ENCODE peak calls at places on chromosomes 16 and 17, in five cellular contexts. One of them, this sample, is unnamed.

GRCh38 chr17:10156579-10157488 is 41.6 kb downstream of the GAS7 start:
- DNase-seq in stomach: peak
- DNase-seq in NCI-H1105: no peak
- DNase-seq in H9: no peak
- DNase-seq in stimulated activated CD4-positive, alpha-beta T cell treated with anti-CD3 and anti-CD28 coated beads, Interleukin-12 subunit alpha, Interleukin-12 subunit beta, amount 100 ng/mL, for 48 hours: no peak
- DNase-seq in this sample: no peak

GRCh38 chr16:49652441-49653175 is 203.3 kb downstream of the ZNF423 start:
- DNase-seq in stomach: no peak
- DNase-seq in NCI-H1105: no peak
- DNase-seq in stimulated activated CD4-positive, alpha-beta T cell treated with anti-CD3 and anti-CD28 coated beads, Interleukin-12 subunit alpha, Interleukin-12 subunit beta, amount 100 ng/mL, for 48 hours: no peak
- DNase-seq in H9: no peak
- DNase-seq in this sample: no peak

GRCh38 chr17:74485012-74485743 is 18.7 kb downstream of the CD300A start:
- DNase-seq in NCI-H1105: no peak
- DNase-seq in H9: peak
- DNase-seq in stomach: peak
- DNase-seq in stimulated activated CD4-positive, alpha-beta T cell treated with anti-CD3 and anti-CD28 coated beads, Interleukin-12 subunit alpha, Interleukin-12 subunit beta, amount 100 ng/mL, for 48 hours: no peak
- DNase-seq in this sample: no peak

GRCh38 chr17:81410852-81411251 is 15.6 kb downstream of the BAHCC1 start:
- DNase-seq in NCI-H1105: no peak
- DNase-seq in stomach: no peak
- DNase-seq in H9: no peak
- DNase-seq in stimulated activated CD4-positive, alpha-beta T cell treated with anti-CD3 and anti-CD28 coated beads, Interleukin-12 subunit alpha, Interleukin-12 subunit beta, amount 100 ng/mL, for 48 hours: no peak
- DNase-seq in this sample: no peak

GRCh38 chr17:9517396-9517795 is 58.2 kb downstream of the STX8 start:
- DNase-seq in stomach: no peak
- DNase-seq in NCI-H1105: no peak
- DNase-seq in stimulated activated CD4-positive, alpha-beta T cell treated with anti-CD3 and anti-CD28 coated beads, Interleukin-12 subunit alpha, Interleukin-12 subunit beta, amount 100 ng/mL, for 48 hours: no peak
- DNase-seq in H9: no peak
- DNase-seq in this sample: no peak

GRCh38 chr17:65389956-65390355 is 171.5 kb downstream of the AXIN2 start:
- DNase-seq in NCI-H1105: no peak
- DNase-seq in stimulated activated CD4-positive, alpha-beta T cell treated with anti-CD3 and anti-CD28 coated beads, Interleukin-12 subunit alpha, Interleukin-12 subunit beta, amount 100 ng/mL, for 48 hours: no peak
- DNase-seq in H9: no peak
- DNase-seq in stomach: no peak
- DNase-seq in this sample: no peak

GRCh38 chr16:70475054-70475871 is 20.9 kb downstream of the FCSK start:
- DNase-seq in NCI-H1105: no peak
- DNase-seq in H9: no peak
- DNase-seq in stimulated activated CD4-positive, alpha-beta T cell treated with anti-CD3 and anti-CD28 coated beads, Interleukin-12 subunit alpha, Interleukin-12 subunit beta, amount 100 ng/mL, for 48 hours: no peak
- DNase-seq in stomach: no peak
- DNase-seq in this sample: no peak

GRCh38 chr17:5485270-5486205 is at the start of gene DERL2:
- DNase-seq in stomach: no peak
- DNase-seq in stimulated activated CD4-positive, alpha-beta T cell treated with anti-CD3 and anti-CD28 coated beads, Interleukin-12 subunit alpha, Interleukin-12 subunit beta, amount 100 ng/mL, for 48 hours: no peak
- DNase-seq in H9: no peak
- DNase-seq in NCI-H1105: no peak
- DNase-seq in this sample: peak

GRCh38 chr16:10964039-10964890 is 19.9 kb downstream of the CLEC16A start:
- DNase-seq in stomach: peak
- DNase-seq in NCI-H1105: peak
- DNase-seq in stimulated activated CD4-positive, alpha-beta T cell treated with anti-CD3 and anti-CD28 coated beads, Interleukin-12 subunit alpha, Interleukin-12 subunit beta, amount 100 ng/mL, for 48 hours: peak
- DNase-seq in H9: peak
- DNase-seq in this sample: peak

GRCh38 chr17:49880291-49881053 is 32.6 kb upstream of the TAC4 start:
- DNase-seq in stimulated activated CD4-positive, alpha-beta T cell treated with anti-CD3 and anti-CD28 coated beads, Interleukin-12 subunit alpha, Interleukin-12 subunit beta, amount 100 ng/mL, for 48 hours: peak
- DNase-seq in stomach: peak
- DNase-seq in NCI-H1105: peak
- DNase-seq in H9: peak
- DNase-seq in this sample: peak

GRCh38 chr17:82985436-82985820 is 94.0 kb upstream of the METRNL start:
- DNase-seq in H9: no peak
- DNase-seq in stimulated activated CD4-positive, alpha-beta T cell treated with anti-CD3 and anti-CD28 coated beads, Interleukin-12 subunit alpha, Interleukin-12 subunit beta, amount 100 ng/mL, for 48 hours: no peak
- DNase-seq in stomach: no peak
- DNase-seq in NCI-H1105: no peak
- DNase-seq in this sample: no peak

GRCh38 chr17:50128441-50129302 is 1.3 kb downstream of the SAMD14 start:
- DNase-seq in stomach: no peak
- DNase-seq in H9: peak
- DNase-seq in stimulated activated CD4-positive, alpha-beta T cell treated with anti-CD3 and anti-CD28 coated beads, Interleukin-12 subunit alpha, Interleukin-12 subunit beta, amount 100 ng/mL, for 48 hours: no peak
- DNase-seq in NCI-H1105: no peak
- DNase-seq in this sample: no peak

GRCh38 chr17:40535924-40536717 is 29.2 kb downstream of the CCR7 start:
- DNase-seq in H9: no peak
- DNase-seq in NCI-H1105: no peak
- DNase-seq in stomach: no peak
- DNase-seq in stimulated activated CD4-positive, alpha-beta T cell treated with anti-CD3 and anti-CD28 coated beads, Interleukin-12 subunit alpha, Interleukin-12 subunit beta, amount 100 ng/mL, for 48 hours: no peak
- DNase-seq in this sample: no peak

GRCh38 chr17:4006165-4006589 is 41.9 kb upstream of the ATP2A3 start:
- DNase-seq in stimulated activated CD4-positive, alpha-beta T cell treated with anti-CD3 and anti-CD28 coated beads, Interleukin-12 subunit alpha, Interleukin-12 subunit beta, amount 100 ng/mL, for 48 hours: no peak
- DNase-seq in NCI-H1105: no peak
- DNase-seq in H9: peak
- DNase-seq in stomach: no peak
- DNase-seq in this sample: no peak

GRCh38 chr16:35184356-35184870 is 1725.0 kb downstream of the TP53TG3F start:
- DNase-seq in H9: no peak
- DNase-seq in NCI-H1105: no peak
- DNase-seq in stomach: no peak
- DNase-seq in stimulated activated CD4-positive, alpha-beta T cell treated with anti-CD3 and anti-CD28 coated beads, Interleukin-12 subunit alpha, Interleukin-12 subunit beta, amount 100 ng/mL, for 48 hours: no peak
- DNase-seq in this sample: no peak

GRCh38 chr16:69351309-69352027 is at the start of gene TMED6:
- DNase-seq in stimulated activated CD4-positive, alpha-beta T cell treated with anti-CD3 and anti-CD28 coated beads, Interleukin-12 subunit alpha, Interleukin-12 subunit beta, amount 100 ng/mL, for 48 hours: no peak
- DNase-seq in NCI-H1105: no peak
- DNase-seq in stomach: peak
- DNase-seq in H9: no peak
- DNase-seq in this sample: no peak

GRCh38 chr17:65474658-65475057 is 86.8 kb downstream of the AXIN2 start:
- DNase-seq in stomach: no peak
- DNase-seq in H9: no peak
- DNase-seq in NCI-H1105: no peak
- DNase-seq in stimulated activated CD4-positive, alpha-beta T cell treated with anti-CD3 and anti-CD28 coated beads, Interleukin-12 subunit alpha, Interleukin-12 subunit beta, amount 100 ng/mL, for 48 hours: no peak
- DNase-seq in this sample: no peak

GRCh38 chr17:7294614-7295153 is at the start of gene YBX2:
- DNase-seq in stomach: peak
- DNase-seq in stimulated activated CD4-positive, alpha-beta T cell treated with anti-CD3 and anti-CD28 coated beads, Interleukin-12 subunit alpha, Interleukin-12 subunit beta, amount 100 ng/mL, for 48 hours: peak
- DNase-seq in H9: peak
- DNase-seq in NCI-H1105: peak
- DNase-seq in this sample: peak

GRCh38 chr16:56985288-56985961 is 3.9 kb upstream of the NLRC5 start:
- DNase-seq in stimulated activated CD4-positive, alpha-beta T cell treated with anti-CD3 and anti-CD28 coated beads, Interleukin-12 subunit alpha, Interleukin-12 subunit beta, amount 100 ng/mL, for 48 hours: no peak
- DNase-seq in H9: no peak
- DNase-seq in stomach: peak
- DNase-seq in NCI-H1105: no peak
- DNase-seq in this sample: no peak

GRCh38 chr16:80899804-80900592 is 95.6 kb upstream of the CDYL2 start:
- DNase-seq in H9: no peak
- DNase-seq in NCI-H1105: no peak
- DNase-seq in stomach: peak
- DNase-seq in stimulated activated CD4-positive, alpha-beta T cell treated with anti-CD3 and anti-CD28 coated beads, Interleukin-12 subunit alpha, Interleukin-12 subunit beta, amount 100 ng/mL, for 48 hours: no peak
- DNase-seq in this sample: peak

GRCh38 chr16:89600956-89601355 is 12.5 kb upstream of the DPEP1 start:
- DNase-seq in stomach: no peak
- DNase-seq in stimulated activated CD4-positive, alpha-beta T cell treated with anti-CD3 and anti-CD28 coated beads, Interleukin-12 subunit alpha, Interleukin-12 subunit beta, amount 100 ng/mL, for 48 hours: no peak
- DNase-seq in NCI-H1105: no peak
- DNase-seq in H9: no peak
- DNase-seq in this sample: no peak

GRCh38 chr16:70738083-70738977 is 52.5 kb upstream of the MTSS2 start:
- DNase-seq in stimulated activated CD4-positive, alpha-beta T cell treated with anti-CD3 and anti-CD28 coated beads, Interleukin-12 subunit alpha, Interleukin-12 subunit beta, amount 100 ng/mL, for 48 hours: no peak
- DNase-seq in stomach: peak
- DNase-seq in NCI-H1105: no peak
- DNase-seq in H9: peak
- DNase-seq in this sample: peak

GRCh38 chr17:34351041-34351575 is 5.2 kb upstream of the CCL13 start:
- DNase-seq in stomach: no peak
- DNase-seq in NCI-H1105: no peak
- DNase-seq in stimulated activated CD4-positive, alpha-beta T cell treated with anti-CD3 and anti-CD28 coated beads, Interleukin-12 subunit alpha, Interleukin-12 subunit beta, amount 100 ng/mL, for 48 hours: no peak
- DNase-seq in H9: no peak
- DNase-seq in this sample: no peak

GRCh38 chr17:9837551-9838471 is 12.1 kb downstream of the GLP2R start:
- DNase-seq in stimulated activated CD4-positive, alpha-beta T cell treated with anti-CD3 and anti-CD28 coated beads, Interleukin-12 subunit alpha, Interleukin-12 subunit beta, amount 100 ng/mL, for 48 hours: no peak
- DNase-seq in H9: peak
- DNase-seq in stomach: no peak
- DNase-seq in NCI-H1105: no peak
- DNase-seq in this sample: no peak

GRCh38 chr17:62644487-62645173 is 17.2 kb downstream of the MRC2 start:
- DNase-seq in H9: peak
- DNase-seq in stimulated activated CD4-positive, alpha-beta T cell treated with anti-CD3 and anti-CD28 coated beads, Interleukin-12 subunit alpha, Interleukin-12 subunit beta, amount 100 ng/mL, for 48 hours: no peak
- DNase-seq in NCI-H1105: no peak
- DNase-seq in stomach: no peak
- DNase-seq in this sample: peak

GRCh38 chr16:693364-693763 is 3.2 kb upstream of the WDR24 start:
- DNase-seq in stimulated activated CD4-positive, alpha-beta T cell treated with anti-CD3 and anti-CD28 coated beads, Interleukin-12 subunit alpha, Interleukin-12 subunit beta, amount 100 ng/mL, for 48 hours: no peak
- DNase-seq in stomach: no peak
- DNase-seq in NCI-H1105: no peak
- DNase-seq in H9: no peak
- DNase-seq in this sample: no peak

GRCh38 chr17:34647511-34647910 is 68.1 kb downstream of the TMEM132E start:
- DNase-seq in H9: no peak
- DNase-seq in stomach: no peak
- DNase-seq in stimulated activated CD4-positive, alpha-beta T cell treated with anti-CD3 and anti-CD28 coated beads, Interleukin-12 subunit alpha, Interleukin-12 subunit beta, amount 100 ng/mL, for 48 hours: no peak
- DNase-seq in NCI-H1105: no peak
- DNase-seq in this sample: no peak

GRCh38 chr17:81471804-81472456 is 40.7 kb downstream of the ACTG1 start:
- DNase-seq in NCI-H1105: no peak
- DNase-seq in stimulated activated CD4-positive, alpha-beta T cell treated with anti-CD3 and anti-CD28 coated beads, Interleukin-12 subunit alpha, Interleukin-12 subunit beta, amount 100 ng/mL, for 48 hours: peak
- DNase-seq in H9: peak
- DNase-seq in stomach: no peak
- DNase-seq in this sample: peak

GRCh38 chr17:62611308-62611707 is 16.2 kb upstream of the MRC2 start:
- DNase-seq in NCI-H1105: no peak
- DNase-seq in H9: no peak
- DNase-seq in stimulated activated CD4-positive, alpha-beta T cell treated with anti-CD3 and anti-CD28 coated beads, Interleukin-12 subunit alpha, Interleukin-12 subunit beta, amount 100 ng/mL, for 48 hours: no peak
- DNase-seq in stomach: no peak
- DNase-seq in this sample: no peak

GRCh38 chr17:28897769-28898259 is 281 bp upstream of the FLOT2 start:
- DNase-seq in H9: no peak
- DNase-seq in stomach: no peak
- DNase-seq in NCI-H1105: no peak
- DNase-seq in stimulated activated CD4-positive, alpha-beta T cell treated with anti-CD3 and anti-CD28 coated beads, Interleukin-12 subunit alpha, Interleukin-12 subunit beta, amount 100 ng/mL, for 48 hours: no peak
- DNase-seq in this sample: no peak

GRCh38 chr16:4972938-4973587 is 14.9 kb downstream of the SEC14L5 start:
- DNase-seq in H9: no peak
- DNase-seq in NCI-H1105: no peak
- DNase-seq in stomach: no peak
- DNase-seq in stimulated activated CD4-positive, alpha-beta T cell treated with anti-CD3 and anti-CD28 coated beads, Interleukin-12 subunit alpha, Interleukin-12 subunit beta, amount 100 ng/mL, for 48 hours: no peak
- DNase-seq in this sample: no peak

GRCh38 chr17:28086519-28086918 is 44.0 kb downstream of the NLK start:
- DNase-seq in H9: no peak
- DNase-seq in stimulated activated CD4-positive, alpha-beta T cell treated with anti-CD3 and anti-CD28 coated beads, Interleukin-12 subunit alpha, Interleukin-12 subunit beta, amount 100 ng/mL, for 48 hours: no peak
- DNase-seq in NCI-H1105: no peak
- DNase-seq in stomach: no peak
- DNase-seq in this sample: no peak

GRCh38 chr17:8123695-8124349 is at the start of gene HES7:
- DNase-seq in H9: peak
- DNase-seq in stimulated activated CD4-positive, alpha-beta T cell treated with anti-CD3 and anti-CD28 coated beads, Interleukin-12 subunit alpha, Interleukin-12 subunit beta, amount 100 ng/mL, for 48 hours: no peak
- DNase-seq in NCI-H1105: no peak
- DNase-seq in stomach: no peak
- DNase-seq in this sample: peak